ENCODE peak calls at places on chromosomes 7 and 10, in eight cellular contexts. I is heart right ventricle; G is mammary epithelial cell; T is neural progenitor cell; H is thoracic aorta; P is AG04450; E is CD4-positive, CD25-positive, alpha-beta regulatory T cell; X is body of pancreas. D is an unnamed sample.
A peak's percentile ranks its signal among the peaks of the same experiment; 100 is the strongest.

GRCh38 chr10:5649746-5650145 is 16.6 kb downstream of the ASB13 start:
- DNase-seq in I (no peak), H (no peak), P (no peak), E (no peak), G (no peak), T (no peak), X (no peak), D (no peak)

GRCh38 chr7:135349746-135350145 is 116.1 kb downstream of the STRA8 start:
- DNase-seq in X (no peak), E (no peak), H (no peak), G (no peak), T (no peak), P (no peak), I (no peak), D (no peak)

GRCh38 chr7:42832672-42833071 is 79.2 kb downstream of the C7orf25 start:
- DNase-seq in T (no peak), X (no peak), E (no peak), H (no peak), I (no peak), G (no peak), P (no peak), D (no peak)

GRCh38 chr7:71235263-71235662 is 103.3 kb downstream of the GALNT17 start:
- DNase-seq in G (no peak), H (no peak), E (no peak), X (no peak), P (no peak), I (no peak), T (no peak), D (no peak)

GRCh38 chr10:103925591-103925990 is 7.6 kb upstream of the STN1 start:
- DNase-seq in P (no peak), I (no peak), T (no peak), H (no peak), E (no peak), G (no peak), X (no peak), D (no peak)

GRCh38 chr10:116742367-116743265 is at the start of gene HSPA12A:
- DNase-seq in X (peak; percentile 81), G (peak; percentile 76), I (peak; percentile 73), P (peak; percentile 59), T (peak; percentile 92), E (peak; percentile 19), H (peak; percentile 63), D (no peak)

GRCh38 chr7:31695856-31696255 is 8.8 kb downstream of the PPP1R17 start:
- DNase-seq in T (no peak), G (no peak), I (no peak), E (no peak), P (no peak), H (no peak), X (no peak), D (no peak)

GRCh38 chr7:31327071-31327470 is 13.5 kb downstream of the NEUROD6 start:
- DNase-seq in X (no peak), H (no peak), G (peak; percentile 75), T (no peak), I (no peak), E (no peak), P (no peak), D (peak; percentile 29)

GRCh38 chr7:119868387-119868786 is 404.6 kb upstream of the KCND2 start:
- DNase-seq in H (no peak), E (no peak), P (no peak), T (no peak), X (no peak), I (no peak), G (no peak), D (no peak)

GRCh38 chr7:67918158-67918557 is 921.5 kb downstream of the TYW1 start:
- DNase-seq in P (no peak), T (no peak), E (no peak), X (no peak), H (no peak), G (no peak), I (no peak), D (no peak)

GRCh38 chr7:129169171-129169643 is 19.2 kb upstream of the SMO start:
- DNase-seq in E (no peak), I (peak; percentile 48), H (no peak), G (no peak), X (peak; percentile 28), T (peak; percentile 80), P (no peak), D (no peak)

DNA sequence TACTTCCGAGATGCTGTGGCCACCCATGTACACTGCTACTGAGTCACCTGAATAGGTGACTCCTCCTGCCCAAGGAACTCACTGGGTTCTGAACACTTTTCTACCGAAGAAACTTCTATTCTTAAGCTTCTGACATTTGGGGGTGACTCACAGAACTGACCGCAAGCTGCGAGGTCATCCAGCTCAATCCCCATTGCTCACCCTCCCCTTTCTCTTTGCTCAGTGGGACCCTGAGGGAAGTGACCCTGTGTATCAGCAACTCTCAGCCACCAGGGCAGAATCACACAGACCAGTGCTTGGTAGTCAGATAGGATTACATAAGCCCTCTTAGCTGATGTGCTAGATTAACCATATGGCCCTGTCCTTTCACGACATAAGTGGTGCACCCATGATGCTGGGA is 46.3 kb downstream of the INSYN2A start:
- DNase-seq in H (no peak), I (no peak), G (peak; percentile 43), T (no peak), E (no peak), X (no peak), P (no peak), D (no peak)
- H3K27ac ChIP-seq in H (no peak overlapping the region), I (no peak overlapping the region), G (no peak overlapping the region), T (no peak overlapping the region), E (no peak overlapping the region), X (no peak overlapping the region), P (peak overlapping the region; percentile 95), D (peak overlapping the region; percentile 88)

DNA sequence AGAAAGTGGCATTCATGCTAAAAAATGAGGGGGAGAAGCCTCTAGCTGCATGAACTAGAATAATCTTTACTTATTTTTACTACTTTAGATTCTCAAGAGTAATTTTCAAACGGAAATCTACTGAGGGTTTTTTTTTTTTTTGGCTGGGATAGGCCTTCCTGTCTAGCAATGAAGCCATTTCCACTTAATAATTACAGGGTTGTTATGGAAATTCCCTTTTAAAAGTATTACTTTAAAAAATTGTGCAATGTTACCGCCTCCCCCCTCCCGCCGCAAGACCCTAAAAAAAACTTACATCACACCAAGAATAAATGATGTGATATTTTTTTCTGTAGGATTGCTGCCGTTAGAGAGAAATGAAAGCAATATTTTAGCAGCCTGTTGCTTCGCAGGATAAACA is 32.5 kb downstream of the ARL4A start:
- DNase-seq in E (no peak), G (no peak), H (no peak), I (no peak), T (no peak), X (no peak), P (no peak), D (no peak)
- H3K27ac ChIP-seq in E (no peak overlapping the region), G (peak overlapping the region; percentile 65), H (peak overlapping the region; percentile 4), I (peak overlapping the region; percentile 63), T (no peak overlapping the region), X (peak overlapping the region; percentile 66), P (peak overlapping the region; percentile 4), D (peak overlapping the region; percentile 83)

GRCh38 chr7:88289505-88290129 is 17.1 kb downstream of the STEAP4 start:
- DNase-seq in X (no peak), H (no peak), G (peak; percentile 98), I (no peak), T (no peak), P (no peak), E (no peak), D (peak; percentile 95)
- H3K27ac ChIP-seq in X (peak overlapping the region; percentile 53), H (no peak overlapping the region), G (peak overlapping the region; percentile 93), I (no peak overlapping the region), T (no peak overlapping the region), P (no peak overlapping the region), E (no peak overlapping the region), D (peak overlapping the region; percentile 87)

GRCh38 chr7:94697671-94697994 is 41.7 kb upstream of the SGCE start:
- DNase-seq in P (no peak), E (no peak), X (no peak), H (no peak), T (no peak), I (no peak), G (no peak), D (no peak)

GRCh38 chr7:94701555-94701973 is 45.6 kb upstream of the SGCE start:
- DNase-seq in H (no peak), T (peak; percentile 56), X (no peak), G (peak; percentile 73), I (no peak), P (no peak), E (no peak), D (no peak)

GRCh38 chr7:94700926-94701554 is 45.1 kb upstream of the SGCE start:
- DNase-seq in E (no peak), X (no peak), P (no peak), T (no peak), I (no peak), G (peak; percentile 26), H (no peak), D (no peak)

GRCh38 chr7:94696981-94697670 is 41.2 kb upstream of the SGCE start:
- DNase-seq in H (peak; percentile 14), I (peak; percentile 46), E (no peak), G (peak; percentile 90), T (no peak), X (peak; percentile 61), P (peak; percentile 87), D (peak; percentile 73)

GRCh38 chr7:94698275-94698674 is 42.3 kb upstream of the SGCE start:
- DNase-seq in E (no peak), P (peak; percentile 52), X (no peak), H (no peak), G (peak; percentile 56), I (no peak), T (no peak), D (no peak)
- H3K27ac ChIP-seq in E (no peak overlapping the region), P (no peak overlapping the region), X (peak overlapping the region; percentile 10), H (no peak overlapping the region), G (peak overlapping the region; percentile 95), I (no peak overlapping the region), T (no peak overlapping the region), D (peak overlapping the region; percentile 74)

GRCh38 chr10:102657451-102657850 is 13.2 kb downstream of the TRIM8 start:
- DNase-seq in E (no peak), I (no peak), T (no peak), P (no peak), X (no peak), G (no peak), H (no peak), D (no peak)
- H3K27ac ChIP-seq in E (peak overlapping the region; percentile 57), I (peak overlapping the region; percentile 49), T (no peak overlapping the region), P (no peak overlapping the region), X (peak overlapping the region; percentile 95), G (no peak overlapping the region), H (no peak overlapping the region), D (peak overlapping the region; percentile 80)

DNA sequence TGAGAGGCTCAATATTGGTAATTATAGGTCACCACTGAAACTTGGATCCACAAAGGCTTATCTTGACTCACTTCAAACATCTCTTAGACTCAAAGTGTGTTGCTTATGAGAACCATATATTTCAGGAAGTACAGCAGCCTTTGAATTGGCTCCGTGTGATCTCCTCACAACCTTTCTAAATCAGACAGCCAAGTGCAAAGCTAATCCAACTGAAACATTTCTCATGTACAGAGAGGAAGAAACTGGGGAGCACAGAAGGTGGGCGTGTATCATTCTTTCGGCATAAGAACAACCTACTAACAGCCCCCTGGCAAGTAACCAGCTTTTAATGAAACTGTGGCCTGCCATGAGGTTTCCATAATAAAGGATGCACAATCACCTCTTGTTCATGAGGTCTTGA is 109.4 kb downstream of the MBL2 start:
- DNase-seq in H (no peak), I (no peak), E (no peak), X (no peak), T (no peak), G (no peak), P (no peak), D (no peak)
- H3K27ac ChIP-seq in H (no peak overlapping the region), I (no peak overlapping the region), E (no peak overlapping the region), X (no peak overlapping the region), T (no peak overlapping the region), G (no peak overlapping the region), P (no peak overlapping the region), D (no peak overlapping the region)

GRCh38 chr7:77417801-77418200 is 1.7 kb upstream of the GSAP start:
- DNase-seq in P (no peak), G (no peak), H (no peak), E (no peak), X (no peak), T (no peak), I (no peak), D (no peak)
- H3K27ac ChIP-seq in P (no peak overlapping the region), G (no peak overlapping the region), H (no peak overlapping the region), E (no peak overlapping the region), X (no peak overlapping the region), T (no peak overlapping the region), I (no peak overlapping the region), D (no peak overlapping the region)